ENCODE peak calls at places on chromosomes 4 and X, in seven cellular contexts. T, M, X, H, E, C and R are unnamed samples.

GRCh38 chr4:138113819-138114415 is 128.2 kb downstream of the SLC7A11 start:
- DNase-seq in T (no peak), M (no peak), X (peak; percentile 54), H (no peak), E (no peak), C (no peak), R (no peak)

GRCh38 chr4:24477919-24478318 is 106.4 kb downstream of the DHX15 start:
- DNase-seq in T (no peak), M (peak; percentile 47), X (peak; percentile 93), H (no peak), E (no peak), C (no peak), R (no peak)

GRCh38 chr4:24897639-24898038 is 15.2 kb downstream of the CCDC149 start:
- DNase-seq in T (no peak), M (no peak), X (no peak), H (no peak), E (no peak), C (no peak), R (no peak)

GRCh38 chr4:53461244-53461643 is 83.8 kb downstream of the FIP1L1 start:
- DNase-seq in T (no peak), M (no peak), X (peak; percentile 35), H (no peak), E (no peak), C (no peak), R (no peak)

GRCh38 chr4:123587983-123588494 is 191.4 kb downstream of the SPRY1 start:
- DNase-seq in T (peak; percentile 92), M (peak; percentile 96), X (peak; percentile 37), H (no peak), E (no peak), C (peak; percentile 14), R (no peak)

GRCh38 chr4:8130346-8131066 is 28.1 kb downstream of the ABLIM2 start:
- DNase-seq in T (no peak), M (no peak), X (no peak), H (no peak), E (no peak), C (no peak), R (no peak)

GRCh38 chrX:102042706-102043325 is 82.7 kb upstream of the TCEAL2 start:
- DNase-seq in T (no peak), M (peak; percentile 78), X (no peak), H (no peak), E (no peak), C (no peak), R (no peak)

GRCh38 chrX:153445106-153445855 is 575 bp downstream of the TREX2 start:
- DNase-seq in T (no peak), M (no peak), X (no peak), H (no peak), E (no peak), C (no peak), R (no peak)

GRCh38 chr4:124691801-124692200 is 20.7 kb downstream of the ANKRD50 start:
- DNase-seq in T (no peak), M (no peak), X (no peak), H (no peak), E (no peak), C (no peak), R (no peak)

GRCh38 chr4:128379860-128380259 is 92.2 kb upstream of the PGRMC2 start:
- DNase-seq in T (peak; percentile 36), M (peak; percentile 31), X (peak; percentile 61), H (no peak), E (no peak), C (no peak), R (no peak)

GRCh38 chr4:159735281-159736207 is 632.7 kb downstream of the RAPGEF2 start:
- DNase-seq in T (no peak), M (no peak), X (no peak), H (no peak), E (no peak), C (no peak), R (peak; percentile 2)